ENCODE peak calls at places on chromosome 1, in five cellular contexts. W is SK-N-SH, U is IMR-90, M is A549, O is K562. N is an unnamed sample. For H3K4me1, the result is how much of the 10 kb centered on the place peaks cover.

GRCh38 chr1:186559601-186560116 is 98.7 kb upstream of the PDC start:
- DNase-seq in W (no peak), U (peak), M (no peak), O (no peak), N (no peak)

GRCh38 chr1:23194119-23194984 is 22.9 kb downstream of the HTR1D start:
- DNase-seq in W (no peak), U (peak), M (peak), O (no peak), N (no peak)

GRCh38 chr1:156464825-156465452 is 35.6 kb downstream of the MEF2D start:
- DNase-seq in W (peak), U (peak), M (no peak), O (no peak), N (no peak)

GRCh38 chr1:153527023-153527724 is 8.6 kb downstream of the S100A6 start:
- DNase-seq in W (no peak), U (peak), M (no peak), O (no peak), N (no peak)

GRCh38 chr1:183607322-183607980 is 17.2 kb upstream of the NCF2 start:
- DNase-seq in W (no peak), U (no peak), M (no peak), O (no peak), N (no peak)

GRCh38 chr1:16020325-16020724 is 1.5 kb upstream of the CLCNKA start:
- DNase-seq in W (no peak), U (no peak), M (no peak), O (no peak), N (no peak)

GRCh38 chr1:111402083-111402482 is 25.5 kb downstream of the OVGP1 start:
- DNase-seq in W (no peak), U (no peak), M (no peak), O (no peak), N (no peak)

GRCh38 chr1:67213164-67213563 is 46.9 kb downstream of the IL23R start:
- DNase-seq in W (peak), U (peak), M (peak), O (peak), N (no peak)

GRCh38 chr1:15610167-15610566 is 7.1 kb upstream of the DDI2 start:
- DNase-seq in W (no peak), U (no peak), M (no peak), O (no peak), N (no peak)

GRCh38 chr1:94974824-94975223 is 47.9 kb upstream of the CNN3 start:
- DNase-seq in W (no peak), U (peak), M (no peak), O (no peak), N (no peak)

GRCh38 chr1:29960156-29960755 is 723.9 kb downstream of the PTPRU start:
- DNase-seq in W (no peak), U (no peak), M (no peak), O (no peak), N (no peak)

GRCh38 chr1:212749924-212750535 is 41.5 kb downstream of the NSL1 start:
- DNase-seq in W (peak), U (peak), M (peak), O (peak), N (peak)

GRCh38 chr1:116455509-116455908 is 82.5 kb downstream of the ATP1A1 start:
- DNase-seq in W (no peak), U (no peak), M (no peak), O (no peak), N (no peak)

GRCh38 chr1:198890531-198890930 is 251.7 kb downstream of the PTPRC start:
- DNase-seq in W (no peak), U (peak), M (peak), O (no peak), N (no peak)

GRCh38 chr1:1356166-1356795 is 2.1 kb downstream of the MXRA8 start:
- DNase-seq in W (no peak), U (no peak), M (no peak), O (no peak), N (no peak)

GRCh38 chr1:46770541-46770940 is 28.3 kb upstream of the CYP4B1 start:
- DNase-seq in W (no peak), U (no peak), M (no peak), O (no peak), N (no peak)

DNA sequence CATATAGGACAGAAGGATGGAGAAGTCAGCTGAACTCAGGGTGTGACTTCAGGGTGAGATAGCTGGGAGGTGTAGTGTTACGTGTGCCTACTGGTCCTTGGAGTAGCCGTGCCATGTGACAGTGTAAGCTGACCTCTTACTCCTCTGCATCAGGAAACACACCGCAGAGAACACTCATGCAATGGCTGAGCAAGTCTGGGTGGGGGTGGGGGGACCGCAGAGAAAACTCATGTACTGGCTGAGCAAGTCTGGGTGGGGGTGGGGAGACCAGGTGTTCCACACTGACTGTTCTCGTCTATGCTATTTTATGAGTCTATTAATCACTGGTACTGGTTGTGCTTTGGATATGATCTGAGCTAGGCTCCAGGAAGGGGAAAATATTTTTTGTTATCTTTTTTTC is 233.1 kb downstream of the PAPPA2 start:
- DNase-seq in W (no peak), U (peak), M (no peak), O (peak), N (no peak)
- H3K4me2 ChIP-seq in W (no peak), U (no peak), M (no peak), O (no peak), N (no peak)

GRCh38 chr1:31703431-31704260 is at the start of gene COL16A1:
- DNase-seq in W (peak), U (peak), M (no peak), O (no peak), N (no peak)
- TF ChIP-seq RCOR1 in W (no peak), U (peak), M (no peak), O (peak), N (no peak)

GRCh38 chr1:21919520-21919919 is 17.6 kb downstream of the HSPG2 start:
- DNase-seq in W (no peak), U (peak), M (peak), O (peak), N (no peak)
- H3K4me1 ChIP-seq in W (under half), U (under half), M (half or more), O (half or more), N (under half)

GRCh38 chr1:211648980-211649934 is 26.2 kb downstream of the NEK2 start:
- DNase-seq in W (peak), U (peak), M (peak), O (peak), N (no peak)

GRCh38 chr1:211646566-211646965 is 28.9 kb downstream of the NEK2 start:
- DNase-seq in W (no peak), U (no peak), M (no peak), O (no peak), N (no peak)

GRCh38 chr1:211647666-211648065 is 27.8 kb downstream of the NEK2 start:
- DNase-seq in W (no peak), U (no peak), M (no peak), O (no peak), N (no peak)

GRCh38 chr1:211650922-211651303 is 24.5 kb downstream of the NEK2 start:
- DNase-seq in W (no peak), U (no peak), M (no peak), O (no peak), N (no peak)

GRCh38 chr1:211648336-211648735 is 27.1 kb downstream of the NEK2 start:
- DNase-seq in W (no peak), U (peak), M (peak), O (peak), N (no peak)
- H3K4me2 ChIP-seq in W (no peak), U (no peak), M (peak), O (no peak), N (no peak)

N was measured in GM12878.